ENCODE peak calls at places on chromosomes 11 and 22, in four cellular contexts. One of them, this sample, is unnamed.

GRCh38 chr11:115990004-115990447 is 485.8 kb upstream of the CADM1 start:
- ATAC-seq in left ventricle myocardium superior: peak
- ATAC-seq in natural killer cell treated with Interleukin-12 subunit alpha and Interleukin-12 subunit beta and Interleukin-15 and Interleukin-18, amount 100 ng/mL, for 72 hours: peak
- ATAC-seq in stimulated activated naive CD8-positive, alpha-beta T cell treated with anti-CD3 and anti-CD28 coated beads, Interleukin-15, amount 100 ng/mL, for 72 hours: no peak
- ATAC-seq in this sample: no peak

GRCh38 chr11:118896921-118897591 is 13.4 kb downstream of the CXCR5 start:
- ATAC-seq in stimulated activated naive CD8-positive, alpha-beta T cell treated with anti-CD3 and anti-CD28 coated beads, Interleukin-15, amount 100 ng/mL, for 72 hours: no peak
- ATAC-seq in natural killer cell treated with Interleukin-12 subunit alpha and Interleukin-12 subunit beta and Interleukin-15 and Interleukin-18, amount 100 ng/mL, for 72 hours: no peak
- ATAC-seq in left ventricle myocardium superior: no peak
- ATAC-seq in this sample: no peak

GRCh38 chr11:49952091-49952490 is at the start of gene OR4C13:
- ATAC-seq in stimulated activated naive CD8-positive, alpha-beta T cell treated with anti-CD3 and anti-CD28 coated beads, Interleukin-15, amount 100 ng/mL, for 72 hours: no peak
- ATAC-seq in natural killer cell treated with Interleukin-12 subunit alpha and Interleukin-12 subunit beta and Interleukin-15 and Interleukin-18, amount 100 ng/mL, for 72 hours: no peak
- ATAC-seq in left ventricle myocardium superior: no peak
- ATAC-seq in this sample: no peak

GRCh38 chr11:57527056-57527631 is 3.4 kb downstream of the TIMM10 start:
- ATAC-seq in natural killer cell treated with Interleukin-12 subunit alpha and Interleukin-12 subunit beta and Interleukin-15 and Interleukin-18, amount 100 ng/mL, for 72 hours: no peak
- ATAC-seq in left ventricle myocardium superior: peak
- ATAC-seq in stimulated activated naive CD8-positive, alpha-beta T cell treated with anti-CD3 and anti-CD28 coated beads, Interleukin-15, amount 100 ng/mL, for 72 hours: no peak
- ATAC-seq in this sample: no peak

GRCh38 chr11:102332611-102332994 is 14.4 kb upstream of the BIRC2 start:
- ATAC-seq in natural killer cell treated with Interleukin-12 subunit alpha and Interleukin-12 subunit beta and Interleukin-15 and Interleukin-18, amount 100 ng/mL, for 72 hours: peak
- ATAC-seq in stimulated activated naive CD8-positive, alpha-beta T cell treated with anti-CD3 and anti-CD28 coated beads, Interleukin-15, amount 100 ng/mL, for 72 hours: peak
- ATAC-seq in left ventricle myocardium superior: no peak
- ATAC-seq in this sample: no peak

GRCh38 chr11:48028909-48029685 is 48.7 kb downstream of the PTPRJ start:
- ATAC-seq in natural killer cell treated with Interleukin-12 subunit alpha and Interleukin-12 subunit beta and Interleukin-15 and Interleukin-18, amount 100 ng/mL, for 72 hours: no peak
- ATAC-seq in left ventricle myocardium superior: no peak
- ATAC-seq in stimulated activated naive CD8-positive, alpha-beta T cell treated with anti-CD3 and anti-CD28 coated beads, Interleukin-15, amount 100 ng/mL, for 72 hours: peak
- ATAC-seq in this sample: no peak

GRCh38 chr11:127106142-127106541 is 105.6 kb upstream of the KIRREL3 start:
- ATAC-seq in natural killer cell treated with Interleukin-12 subunit alpha and Interleukin-12 subunit beta and Interleukin-15 and Interleukin-18, amount 100 ng/mL, for 72 hours: no peak
- ATAC-seq in stimulated activated naive CD8-positive, alpha-beta T cell treated with anti-CD3 and anti-CD28 coated beads, Interleukin-15, amount 100 ng/mL, for 72 hours: no peak
- ATAC-seq in left ventricle myocardium superior: no peak
- ATAC-seq in this sample: no peak

GRCh38 chr22:20725987-20726558 is 47.8 kb upstream of the SERPIND1 start:
- ATAC-seq in left ventricle myocardium superior: no peak
- ATAC-seq in stimulated activated naive CD8-positive, alpha-beta T cell treated with anti-CD3 and anti-CD28 coated beads, Interleukin-15, amount 100 ng/mL, for 72 hours: no peak
- ATAC-seq in natural killer cell treated with Interleukin-12 subunit alpha and Interleukin-12 subunit beta and Interleukin-15 and Interleukin-18, amount 100 ng/mL, for 72 hours: no peak
- ATAC-seq in this sample: no peak

GRCh38 chr11:72783144-72783910 is 10.5 kb downstream of the STARD10 start:
- ATAC-seq in stimulated activated naive CD8-positive, alpha-beta T cell treated with anti-CD3 and anti-CD28 coated beads, Interleukin-15, amount 100 ng/mL, for 72 hours: no peak
- ATAC-seq in left ventricle myocardium superior: no peak
- ATAC-seq in natural killer cell treated with Interleukin-12 subunit alpha and Interleukin-12 subunit beta and Interleukin-15 and Interleukin-18, amount 100 ng/mL, for 72 hours: no peak
- ATAC-seq in this sample: no peak

GRCh38 chr11:34143048-34143447 is 37.6 kb downstream of the NAT10 start:
- ATAC-seq in natural killer cell treated with Interleukin-12 subunit alpha and Interleukin-12 subunit beta and Interleukin-15 and Interleukin-18, amount 100 ng/mL, for 72 hours: no peak
- ATAC-seq in stimulated activated naive CD8-positive, alpha-beta T cell treated with anti-CD3 and anti-CD28 coated beads, Interleukin-15, amount 100 ng/mL, for 72 hours: no peak
- ATAC-seq in left ventricle myocardium superior: peak
- ATAC-seq in this sample: no peak

GRCh38 chr22:22721681-22722309 is 77.4 kb downstream of the GGTLC2 start:
- ATAC-seq in left ventricle myocardium superior: no peak
- ATAC-seq in natural killer cell treated with Interleukin-12 subunit alpha and Interleukin-12 subunit beta and Interleukin-15 and Interleukin-18, amount 100 ng/mL, for 72 hours: peak
- ATAC-seq in stimulated activated naive CD8-positive, alpha-beta T cell treated with anti-CD3 and anti-CD28 coated beads, Interleukin-15, amount 100 ng/mL, for 72 hours: peak
- ATAC-seq in this sample: peak